ENCODE peak calls at places on chromosomes 2 and 18, in four cellular contexts. One of them, this sample, is unnamed.

GRCh38 chr2:183063083-183063482 is 15.5 kb upstream of the DUSP19 start:
- DNase-seq in heart right ventricle: no peak
- DNase-seq in ovary: no peak
- DNase-seq in neural progenitor cell: no peak
- DNase-seq in this sample: no peak

GRCh38 chr2:200320991-200321390 is 14.5 kb downstream of the SPATS2L start:
- DNase-seq in heart right ventricle: no peak
- DNase-seq in ovary: no peak
- DNase-seq in neural progenitor cell: no peak
- DNase-seq in this sample: no peak

GRCh38 chr2:19750136-19750535 is 151.6 kb downstream of the TTC32 start:
- DNase-seq in heart right ventricle: no peak
- DNase-seq in ovary: no peak
- DNase-seq in neural progenitor cell: no peak
- DNase-seq in this sample: no peak

GRCh38 chr2:181977661-181978350 is 7.8 kb upstream of the PPP1R1C start:
- DNase-seq in heart right ventricle: no peak
- DNase-seq in ovary: no peak
- DNase-seq in neural progenitor cell: no peak
- DNase-seq in this sample: no peak

GRCh38 chr2:194867328-194867727 is 789.7 kb upstream of the SLC39A10 start:
- DNase-seq in heart right ventricle: no peak
- DNase-seq in ovary: no peak
- DNase-seq in neural progenitor cell: no peak
- DNase-seq in this sample: no peak

GRCh38 chr18:77164026-77164425 is 31.4 kb upstream of the MBP start:
- DNase-seq in heart right ventricle: no peak
- DNase-seq in ovary: no peak
- DNase-seq in neural progenitor cell: no peak
- DNase-seq in this sample: no peak

GRCh38 chr2:238691596-238692491 is 156.0 kb upstream of the TWIST2 start:
- DNase-seq in heart right ventricle: no peak
- DNase-seq in ovary: no peak
- DNase-seq in neural progenitor cell: no peak
- DNase-seq in this sample: no peak

GRCh38 chr2:127064642-127065250 is 42.2 kb downstream of the BIN1 start:
- DNase-seq in heart right ventricle: peak; percentile 87
- DNase-seq in ovary: peak; percentile 75
- DNase-seq in neural progenitor cell: peak; percentile 63
- DNase-seq in this sample: peak; percentile 97

GRCh38 chr18:73199151-73199550 is 331.4 kb upstream of the NETO1 start:
- DNase-seq in heart right ventricle: no peak
- DNase-seq in ovary: no peak
- DNase-seq in neural progenitor cell: no peak
- DNase-seq in this sample: no peak

GRCh38 chr2:157427003-157427921 is 16.6 kb downstream of the CYTIP start:
- DNase-seq in heart right ventricle: no peak
- DNase-seq in ovary: no peak
- DNase-seq in neural progenitor cell: no peak
- DNase-seq in this sample: no peak

GRCh38 chr2:237540823-237541222 is 25.6 kb upstream of the PRLH start:
- DNase-seq in heart right ventricle: peak; percentile 72
- DNase-seq in ovary: peak; percentile 85
- DNase-seq in neural progenitor cell: no peak
- DNase-seq in this sample: no peak

GRCh38 chr2:82968381-82968780 is 1490.7 kb downstream of the SUCLG1 start:
- DNase-seq in heart right ventricle: no peak
- DNase-seq in ovary: no peak
- DNase-seq in neural progenitor cell: no peak
- DNase-seq in this sample: no peak

GRCh38 chr2:222882484-222882928 is 21.7 kb downstream of the ACSL3 start:
- DNase-seq in heart right ventricle: no peak
- DNase-seq in ovary: no peak
- DNase-seq in neural progenitor cell: no peak
- DNase-seq in this sample: no peak

GRCh38 chr2:64213607-64214275 is 69.5 kb upstream of the PELI1 start:
- DNase-seq in heart right ventricle: no peak
- DNase-seq in ovary: no peak
- DNase-seq in neural progenitor cell: no peak
- DNase-seq in this sample: no peak

GRCh38 chr18:80088823-80089222 is 20.2 kb upstream of the ADNP2 start:
- DNase-seq in heart right ventricle: no peak
- DNase-seq in ovary: no peak
- DNase-seq in neural progenitor cell: no peak
- DNase-seq in this sample: no peak

GRCh38 chr2:108634591-108635160 is 84.6 kb upstream of the RANBP2 start:
- DNase-seq in heart right ventricle: no peak
- DNase-seq in ovary: no peak
- DNase-seq in neural progenitor cell: no peak
- DNase-seq in this sample: no peak

GRCh38 chr2:143433158-143433557 is 303.9 kb downstream of the ARHGAP15 start:
- DNase-seq in heart right ventricle: no peak
- DNase-seq in ovary: no peak
- DNase-seq in neural progenitor cell: peak; percentile 36
- DNase-seq in this sample: no peak

GRCh38 chr18:35856178-35856577 is 116.3 kb upstream of the RMP24 start:
- DNase-seq in heart right ventricle: no peak
- DNase-seq in ovary: no peak
- DNase-seq in neural progenitor cell: no peak
- DNase-seq in this sample: no peak

GRCh38 chr2:88483200-88483599 is 30.7 kb upstream of the FOXI3 start:
- DNase-seq in heart right ventricle: no peak
- DNase-seq in ovary: no peak
- DNase-seq in neural progenitor cell: no peak
- DNase-seq in this sample: no peak

GRCh38 chr2:152413228-152414030 is 78.5 kb downstream of the FMNL2 start:
- DNase-seq in heart right ventricle: no peak
- DNase-seq in ovary: no peak
- DNase-seq in neural progenitor cell: peak; percentile 67
- DNase-seq in this sample: no peak
- H3K4me1 ChIP-seq in heart right ventricle: peaks cover 13% of the 10 kb centered on the region
- H3K4me1 ChIP-seq in ovary: peaks cover 7% of the 10 kb centered on the region
- H3K4me1 ChIP-seq in neural progenitor cell: peaks cover 52% of the 10 kb centered on the region
- H3K4me1 ChIP-seq in this sample: peaks cover 8% of the 10 kb centered on the region

GRCh38 chr2:98459776-98460175 is 15.1 kb downstream of the INPP4A start:
- DNase-seq in heart right ventricle: no peak
- DNase-seq in ovary: no peak
- DNase-seq in neural progenitor cell: no peak
- DNase-seq in this sample: no peak

GRCh38 chr2:98460573-98461560 is 16.2 kb downstream of the INPP4A start:
- DNase-seq in heart right ventricle: peak; percentile 45
- DNase-seq in ovary: no peak
- DNase-seq in neural progenitor cell: no peak
- DNase-seq in this sample: no peak

GRCh38 chr2:98458207-98458606 is 13.5 kb downstream of the INPP4A start:
- DNase-seq in heart right ventricle: no peak
- DNase-seq in ovary: no peak
- DNase-seq in neural progenitor cell: no peak
- DNase-seq in this sample: no peak

GRCh38 chr2:98457045-98457696 is 12.5 kb downstream of the INPP4A start:
- DNase-seq in heart right ventricle: no peak
- DNase-seq in ovary: no peak
- DNase-seq in neural progenitor cell: no peak
- DNase-seq in this sample: no peak

DNA sequence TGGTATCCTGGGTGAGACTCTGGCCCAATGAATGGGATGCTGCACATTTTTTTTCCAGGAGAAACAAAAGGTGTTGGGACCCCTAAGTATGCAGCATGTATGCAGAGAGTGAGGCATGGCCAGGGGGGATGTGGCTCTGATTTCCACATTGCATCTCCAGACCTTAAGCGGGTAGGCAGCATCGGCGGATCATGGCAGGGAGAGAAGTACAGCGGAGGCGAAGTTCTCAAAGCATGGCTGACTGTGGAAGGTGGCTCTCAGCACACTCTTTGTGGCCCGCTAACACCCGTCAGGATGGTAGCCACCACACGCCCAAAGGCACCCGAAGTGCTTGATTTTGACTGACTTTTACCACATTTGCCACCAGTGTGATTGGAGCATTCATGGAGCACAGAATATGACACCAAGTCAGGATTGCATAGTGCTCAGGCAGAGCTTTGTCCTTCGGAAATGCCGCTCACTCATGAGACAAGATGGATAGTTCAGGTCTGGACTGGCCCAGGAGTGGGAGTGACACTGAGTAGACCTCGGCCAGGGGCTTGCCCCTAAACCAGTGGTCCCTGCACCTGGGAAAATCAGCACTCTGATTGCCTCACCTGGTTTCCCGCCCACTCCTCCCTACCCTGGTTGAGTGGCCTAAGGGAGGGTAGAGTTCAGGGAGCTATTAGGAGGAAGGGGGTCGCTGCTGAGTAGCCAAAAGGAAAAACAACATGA is 14.2 kb downstream of the INPP4A start:
- DNase-seq in heart right ventricle: no peak
- DNase-seq in ovary: no peak
- DNase-seq in neural progenitor cell: no peak
- DNase-seq in this sample: no peak
- H3K4me1 ChIP-seq in heart right ventricle: peaks cover 23% of the 10 kb centered on the region
- H3K4me1 ChIP-seq in ovary: peaks cover 2% of the 10 kb centered on the region
- H3K4me1 ChIP-seq in neural progenitor cell: peaks cover 8% of the 10 kb centered on the region
- H3K4me1 ChIP-seq in this sample: peaks cover 2% of the 10 kb centered on the region

GRCh38 chr2:190856985-190857384 is 23.6 kb upstream of the GLS start:
- DNase-seq in heart right ventricle: no peak
- DNase-seq in ovary: no peak
- DNase-seq in neural progenitor cell: no peak
- DNase-seq in this sample: no peak

GRCh38 chr2:190859347-190860297 is 21.0 kb upstream of the GLS start:
- DNase-seq in heart right ventricle: no peak
- DNase-seq in ovary: no peak
- DNase-seq in neural progenitor cell: no peak
- DNase-seq in this sample: peak; percentile 55

GRCh38 chr2:190860985-190861721 is 19.5 kb upstream of the GLS start:
- DNase-seq in heart right ventricle: no peak
- DNase-seq in ovary: no peak
- DNase-seq in neural progenitor cell: peak; percentile 46
- DNase-seq in this sample: no peak

GRCh38 chr2:190862067-190862466 is 18.6 kb upstream of the GLS start:
- DNase-seq in heart right ventricle: no peak
- DNase-seq in ovary: no peak
- DNase-seq in neural progenitor cell: no peak
- DNase-seq in this sample: no peak

DNA sequence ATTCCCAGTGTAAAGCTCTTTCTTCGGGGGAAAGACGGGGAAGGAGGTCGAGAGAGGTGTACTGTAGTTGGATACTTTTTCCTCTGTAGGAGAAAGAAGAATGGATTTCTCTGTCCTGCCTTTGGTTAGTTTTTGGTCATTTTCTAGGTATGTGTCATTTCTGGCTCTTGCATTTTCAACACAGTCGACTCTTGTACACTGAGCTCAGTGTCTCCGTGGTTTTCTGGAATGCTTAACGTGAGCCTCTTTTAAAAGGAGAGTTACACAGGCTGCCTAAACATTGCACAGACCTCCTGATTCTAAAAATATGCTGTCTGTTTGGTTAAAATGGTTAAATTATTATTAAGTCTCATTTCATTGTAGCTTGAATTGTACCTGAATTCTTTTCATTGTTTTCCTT is 21.8 kb upstream of the GLS start:
- DNase-seq in heart right ventricle: no peak
- DNase-seq in ovary: no peak
- DNase-seq in neural progenitor cell: no peak
- DNase-seq in this sample: no peak
- H3K4me1 ChIP-seq in heart right ventricle: peaks cover under 1% of the 10 kb centered on the region
- H3K4me1 ChIP-seq in ovary: peaks cover 6% of the 10 kb centered on the region
- H3K4me1 ChIP-seq in neural progenitor cell: peaks cover 8% of the 10 kb centered on the region
- H3K4me1 ChIP-seq in this sample: peaks cover 6% of the 10 kb centered on the region

GRCh38 chr2:169598982-169599381 is 14.8 kb downstream of the PPIG start:
- DNase-seq in heart right ventricle: no peak
- DNase-seq in ovary: no peak
- DNase-seq in neural progenitor cell: no peak
- DNase-seq in this sample: no peak

DNA sequence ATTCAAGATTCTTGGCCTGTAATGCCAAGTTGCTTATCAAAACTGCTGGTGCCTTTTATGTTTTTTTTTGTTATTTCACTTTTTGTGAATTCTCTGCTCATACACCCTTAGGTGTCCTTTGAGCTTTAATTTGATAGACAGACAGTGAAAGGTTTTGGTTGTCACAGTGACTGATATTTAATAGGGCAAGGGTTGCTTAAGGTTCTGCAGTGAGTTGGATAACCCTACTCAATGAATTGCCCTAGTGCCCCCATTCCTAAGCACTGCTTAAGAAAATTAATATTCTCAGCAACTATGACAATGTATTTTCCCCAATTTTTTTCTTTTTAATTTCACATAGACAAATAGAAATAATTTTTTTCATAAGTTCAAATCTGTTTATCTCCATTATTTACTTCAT is 15.4 kb downstream of the PPIG start:
- DNase-seq in heart right ventricle: no peak
- DNase-seq in ovary: no peak
- DNase-seq in neural progenitor cell: no peak
- DNase-seq in this sample: no peak
- H3K4me1 ChIP-seq in heart right ventricle: no peaks in the 10 kb centered on the region
- H3K4me1 ChIP-seq in ovary: no peaks in the 10 kb centered on the region
- H3K4me1 ChIP-seq in neural progenitor cell: no peaks in the 10 kb centered on the region
- H3K4me1 ChIP-seq in this sample: no peaks in the 10 kb centered on the region

GRCh38 chr2:120932881-120933280 is 197.2 kb downstream of the GLI2 start:
- DNase-seq in heart right ventricle: no peak
- DNase-seq in ovary: no peak
- DNase-seq in neural progenitor cell: no peak
- DNase-seq in this sample: no peak
- H3K4me1 ChIP-seq in heart right ventricle: peaks cover 6% of the 10 kb centered on the region
- H3K4me1 ChIP-seq in ovary: peaks cover 37% of the 10 kb centered on the region
- H3K4me1 ChIP-seq in neural progenitor cell: peaks cover 6% of the 10 kb centered on the region
- H3K4me1 ChIP-seq in this sample: peaks cover 2% of the 10 kb centered on the region

GRCh38 chr2:217853961-217854360 is 148.8 kb downstream of the TNS1 start:
- DNase-seq in heart right ventricle: no peak
- DNase-seq in ovary: no peak
- DNase-seq in neural progenitor cell: no peak
- DNase-seq in this sample: peak; percentile 38
- H3K4me1 ChIP-seq in heart right ventricle: peaks cover 84% of the 10 kb centered on the region
- H3K4me1 ChIP-seq in ovary: peaks cover 48% of the 10 kb centered on the region
- H3K4me1 ChIP-seq in neural progenitor cell: peaks cover 13% of the 10 kb centered on the region
- H3K4me1 ChIP-seq in this sample: peaks cover 2% of the 10 kb centered on the region

This sample was measured in aorta.